ENCODE peak calls at places on chromosome 10, in five cellular contexts. J is AG04449; H is prostate gland; C is activated T-cell treated with anti-CD3 and anti-CD28 coated beads, Interleukin-2, amount 50 U/mL, for 72 hours; U is NAMALWA. I is an unnamed sample.
A peak's percentile ranks its signal among the peaks of the same experiment; 100 is the strongest.

GRCh38 chr10:37125191-37125732 is at the start of gene ANKRD30A:
- DNase-seq in J (no peak), H (no peak), U (no peak), C (no peak), I (no peak)

GRCh38 chr10:33216661-33217427 is 117.6 kb downstream of the NRP1 start:
- DNase-seq in C (no peak), J (no peak), H (no peak), U (no peak), I (no peak)

GRCh38 chr10:68105820-68106219 is 3.5 kb upstream of the MYPN start:
- DNase-seq in J (no peak), H (no peak), U (no peak), C (no peak), I (no peak)

GRCh38 chr10:30988831-30989458 is 42.7 kb downstream of the ZNF438 start:
- DNase-seq in J (no peak), U (no peak), H (no peak), C (no peak), I (no peak)

GRCh38 chr10:78957471-78958039 is 111.2 kb upstream of the ZMIZ1 start:
- DNase-seq in U (no peak), C (no peak), H (no peak), J (no peak), I (no peak)

GRCh38 chr10:62384057-62384446 is 9.9 kb downstream of the ZNF365 start:
- DNase-seq in C (peak; percentile 56), J (no peak), H (no peak), U (no peak), I (peak; percentile 48)

GRCh38 chr10:88989824-88990527 is 622 bp upstream of the FAS start:
- DNase-seq in C (no peak), U (peak; percentile 21), J (no peak), H (peak; percentile 66), I (no peak)

GRCh38 chr10:33136781-33137180 is 178.8 kb upstream of the ITGB1 start:
- DNase-seq in U (no peak), J (no peak), C (peak; percentile 31), H (no peak), I (no peak)

GRCh38 chr10:50541921-50542320 is 81.8 kb downstream of the SGMS1 start:
- DNase-seq in J (no peak), U (no peak), C (no peak), H (no peak), I (no peak)

GRCh38 chr10:48727866-48728265 is 43.2 kb downstream of the WDFY4 start:
- DNase-seq in H (no peak), C (no peak), J (no peak), U (no peak), I (no peak)

GRCh38 chr10:129741978-129742741 is 221.9 kb downstream of the EBF3 start:
- DNase-seq in J (no peak), H (no peak), U (no peak), C (no peak), I (no peak)

GRCh38 chr10:102457591-102458150 is 6.3 kb upstream of the C10orf95 start:
- DNase-seq in H (no peak), U (no peak), C (no peak), J (no peak), I (no peak)

GRCh38 chr10:103752680-103753248 is 102.6 kb downstream of the SH3PXD2A start:
- DNase-seq in C (no peak), J (no peak), H (no peak), U (peak; percentile 57), I (peak; percentile 43)

GRCh38 chr10:104368406-104368805 is 14.8 kb downstream of the CFAP58 start:
- DNase-seq in U (no peak), C (no peak), J (no peak), H (peak; percentile 37), I (no peak)

GRCh38 chr10:77463499-77463898 is 174.1 kb downstream of the KCNMA1 start:
- DNase-seq in U (no peak), H (no peak), C (no peak), J (no peak), I (no peak)

GRCh38 chr10:126110434-126110833 is 214.1 kb downstream of the FANK1 start:
- DNase-seq in J (no peak), U (no peak), H (no peak), C (no peak), I (peak; percentile 65)

GRCh38 chr10:96319754-96320514 is 15.7 kb downstream of the DNTT start:
- DNase-seq in U (no peak), C (no peak), J (no peak), H (no peak), I (no peak)

GRCh38 chr10:51100221-51100620 is 25.9 kb downstream of the PRKG1 start:
- DNase-seq in J (no peak), U (no peak), C (no peak), H (no peak), I (no peak)

GRCh38 chr10:30389543-30389942 is 40.5 kb upstream of the MTPAP start:
- DNase-seq in H (no peak), J (no peak), U (no peak), C (no peak), I (no peak)

GRCh38 chr10:86609920-86610319 is 44.4 kb upstream of the OPN4 start:
- DNase-seq in H (no peak), U (no peak), C (no peak), J (no peak), I (no peak)

GRCh38 chr10:110137142-110137545 is 70.3 kb upstream of the MXI1 start:
- DNase-seq in C (no peak), J (peak; percentile 38), H (peak; percentile 14), U (peak; percentile 89), I (peak; percentile 91)

GRCh38 chr10:91709394-91709798 is 76.5 kb upstream of the PPP1R3C start:
- DNase-seq in J (no peak), U (no peak), C (no peak), H (no peak), I (no peak)

GRCh38 chr10:63806330-63806729 is 285.1 kb downstream of the REEP3 start:
- DNase-seq in U (no peak), H (no peak), C (no peak), J (no peak), I (no peak)

GRCh38 chr10:128735996-128736395 is 609.8 kb upstream of the MKI67 start:
- DNase-seq in H (no peak), U (no peak), J (no peak), C (no peak), I (no peak)

GRCh38 chr10:131017566-131018285 is 293.8 kb downstream of the TCERG1L start:
- DNase-seq in U (no peak), C (no peak), J (no peak), H (no peak), I (no peak)

GRCh38 chr10:114024876-114025609 is 18.6 kb upstream of the ADRB1 start:
- DNase-seq in U (peak; percentile 89), C (no peak), J (no peak), H (no peak), I (peak; percentile 92)

GRCh38 chr10:9147475-9147874 is 1093.0 kb downstream of the GATA3 start:
- DNase-seq in C (no peak), J (no peak), H (no peak), U (no peak), I (no peak)

GRCh38 chr10:29135318-29135717 is 153.6 kb upstream of the LYZL1 start:
- DNase-seq in H (no peak), C (no peak), J (no peak), U (no peak), I (no peak)

GRCh38 chr10:23099816-23100215 is 4.4 kb downstream of the MSRB2 start:
- DNase-seq in J (no peak), C (no peak), U (no peak), H (no peak), I (no peak)

GRCh38 chr10:53744176-53744575 is 971.6 kb upstream of the MBL2 start:
- DNase-seq in C (no peak), U (no peak), J (no peak), H (no peak), I (no peak)

GRCh38 chr10:70561558-70561957 is 41.0 kb downstream of the PRF1 start:
- DNase-seq in J (no peak), C (no peak), H (no peak), U (no peak), I (no peak)

GRCh38 chr10:72104472-72105097 is 16.2 kb upstream of the SPOCK2 start:
- DNase-seq in H (no peak), J (no peak), U (no peak), C (no peak), I (no peak)

GRCh38 chr10:43844236-43844635 is 195.6 kb upstream of the ZNF32 start:
- DNase-seq in J (no peak), H (no peak), C (no peak), U (no peak), I (no peak)

GRCh38 chr10:77887631-77888355 is 38.8 kb downstream of the DLG5 start:
- DNase-seq in U (no peak), J (no peak), C (no peak), H (no peak), I (no peak)

GRCh38 chr10:110918633-110919348 is at the start of gene BBIP1:
- DNase-seq in U (peak; percentile 100), J (peak; percentile 99), C (peak; percentile 94), H (no peak), I (peak; percentile 100)

GRCh38 chr10:117653170-117653515 is 110.6 kb downstream of the EMX2 start:
- DNase-seq in H (no peak), C (peak; percentile 59), J (peak; percentile 85), U (no peak), I (no peak)

GRCh38 chr10:34181545-34182300 is 633.4 kb downstream of the PARD3 start:
- DNase-seq in J (no peak), C (no peak), U (no peak), H (no peak), I (no peak)